ENCODE peak calls at places on chromosomes 4 and X, in eight cellular contexts. I, R, K, N, E, Z, G and S are unnamed samples.

GRCh38 chr4:107977966-107978705 is 11.6 kb upstream of the HADH start:
- DNase-seq in I (no peak), K (no peak), N (no peak), G (no peak), E (no peak), R (no peak), Z (no peak), S (no peak)

GRCh38 chrX:114338870-114339269 is 245.0 kb upstream of the HTR2C start:
- DNase-seq in R (no peak), K (no peak), Z (no peak), N (no peak), I (no peak), G (no peak), E (no peak), S (no peak)

GRCh38 chr4:55038176-55038890 is 87.1 kb downstream of the KDR start:
- DNase-seq in E (no peak), I (peak), Z (no peak), G (peak), K (no peak), R (no peak), N (no peak), S (no peak)

GRCh38 chr4:26964994-26965393 is 104.4 kb downstream of the STIM2 start:
- DNase-seq in E (no peak), Z (no peak), G (no peak), I (no peak), K (no peak), R (no peak), N (no peak), S (no peak)

GRCh38 chr4:40055379-40055872 is 1.2 kb upstream of the N4BP2 start:
- DNase-seq in N (no peak), Z (no peak), E (no peak), K (no peak), G (no peak), I (no peak), R (no peak), S (no peak)

GRCh38 chrX:123990602-123991001 is 29.1 kb downstream of the STAG2 start:
- DNase-seq in K (no peak), Z (no peak), E (no peak), G (no peak), I (no peak), N (no peak), R (no peak), S (no peak)

GRCh38 chr4:145299380-145300076 is 119.1 kb upstream of the OTUD4 start:
- DNase-seq in N (no peak), E (no peak), R (peak), G (peak), Z (no peak), I (no peak), K (no peak), S (peak)

GRCh38 chrX:40155617-40156471 is 58.1 kb upstream of the BCOR start:
- DNase-seq in Z (no peak), I (no peak), G (no peak), K (no peak), R (no peak), E (no peak), N (no peak), S (no peak)

GRCh38 chrX:25084446-25084845 is 68.7 kb upstream of the ARX start:
- DNase-seq in I (no peak), Z (no peak), R (no peak), E (no peak), G (no peak), K (no peak), N (no peak), S (no peak)

GRCh38 chr4:30429813-30430466 is 290.2 kb upstream of the PCDH7 start:
- DNase-seq in K (no peak), Z (no peak), N (no peak), I (no peak), R (no peak), E (no peak), G (no peak), S (peak)

GRCh38 chrX:54540289-54540688 is 10.3 kb downstream of the GNL3L start:
- DNase-seq in E (no peak), K (no peak), G (peak), I (no peak), Z (no peak), N (no peak), R (no peak), S (peak)

GRCh38 chrX:12874599-12874998 is 7.7 kb downstream of the TLR7 start:
- DNase-seq in K (no peak), E (no peak), N (no peak), G (no peak), Z (no peak), R (no peak), I (no peak), S (no peak)

GRCh38 chr4:67684839-67685531 is 16.0 kb downstream of the UBA6 start:
- DNase-seq in K (no peak), R (no peak), E (no peak), Z (no peak), I (no peak), G (peak), N (no peak), S (peak)

GRCh38 chrX:151151668-151152267 is 24.6 kb upstream of the GPR50 start:
- DNase-seq in E (no peak), G (peak), I (no peak), Z (no peak), K (peak), R (no peak), N (peak), S (peak)

GRCh38 chrX:45769919-45770582 is 569.4 kb upstream of the DIPK2B start:
- DNase-seq in E (peak), K (no peak), N (no peak), I (peak), Z (no peak), G (peak), R (no peak), S (peak)

GRCh38 chr4:2761035-2761923 is 5.1 kb upstream of the TNIP2 start:
- DNase-seq in K (no peak), N (peak), Z (no peak), G (no peak), I (no peak), E (peak), R (no peak), S (peak)

GRCh38 chr4:158710814-158711213 is 12.4 kb downstream of the PPID start:
- DNase-seq in R (no peak), Z (no peak), E (no peak), K (no peak), N (no peak), I (no peak), G (peak), S (peak)

GRCh38 chr4:115671581-115671980 is 558.2 kb upstream of the NDST4 start:
- DNase-seq in R (no peak), G (no peak), E (no peak), N (no peak), I (no peak), Z (no peak), K (no peak), S (no peak)

GRCh38 chr4:25863347-25863784 is 578 bp upstream of the SEL1L3 start:
- DNase-seq in K (no peak), E (peak), Z (no peak), N (no peak), G (no peak), R (no peak), I (no peak), S (peak)

GRCh38 chrX:120791013-120791643 is 84.5 kb downstream of the CT47B1 start:
- DNase-seq in K (peak), I (no peak), R (no peak), Z (no peak), N (no peak), G (peak), E (no peak), S (peak)

GRCh38 chrX:116435597-116435996 is 809 bp upstream of the SLC6A14 start:
- DNase-seq in Z (no peak), K (no peak), R (no peak), I (no peak), E (no peak), N (no peak), G (no peak), S (no peak)

GRCh38 chr4:29066856-29067255 is 1653.3 kb upstream of the PCDH7 start:
- DNase-seq in G (no peak), R (no peak), E (no peak), K (no peak), I (no peak), N (no peak), Z (no peak), S (no peak)

GRCh38 chrX:154096140-154097002 is 1.1 kb downstream of the MECP2 start:
- DNase-seq in N (no peak), I (no peak), K (no peak), R (no peak), E (no peak), G (peak), Z (no peak), S (peak)

GRCh38 chr4:100147198-100147597 is 43.1 kb downstream of the DDIT4L start:
- DNase-seq in R (no peak), K (no peak), N (no peak), I (no peak), Z (no peak), G (no peak), E (no peak), S (no peak)

GRCh38 chr4:1408418-1408817 is 2.2 kb upstream of the NKX1-1 start:
- DNase-seq in R (no peak), N (no peak), I (peak), G (no peak), Z (peak), K (no peak), E (peak), S (no peak)